ENCODE peak calls at places on chromosome 22, in six cellular contexts. J is fibroblast of pulmonary artery, N is AG10803, I is ovary, Y is psoas muscle, B is lower lobe of right lung. S is an unnamed sample.

GRCh38 chr22:40224702-40225101 is 47.0 kb downstream of the TNRC6B start:
- DNase-seq in N (no peak), B (no peak), I (no peak), J (no peak), Y (no peak), S (no peak)

GRCh38 chr22:19088866-19089595 is 33.2 kb downstream of the DGCR2 start:
- DNase-seq in N (no peak), Y (no peak), J (no peak), I (no peak), B (no peak), S (no peak)

GRCh38 chr22:46538816-46539163 is 1.4 kb upstream of the CELSR1 start:
- DNase-seq in I (no peak), B (no peak), J (peak), Y (no peak), N (peak), S (no peak)

GRCh38 chr22:22687638-22688500 is 43.5 kb downstream of the GGTLC2 start:
- DNase-seq in I (peak), B (no peak), J (peak), Y (no peak), N (peak), S (peak)

GRCh38 chr22:46854125-46854870 is 91.8 kb downstream of the TBC1D22A start:
- DNase-seq in I (no peak), Y (no peak), B (peak), N (no peak), J (peak), S (peak)

GRCh38 chr22:41517172-41518047 is 26.9 kb downstream of the POLR3H start:
- DNase-seq in N (peak), Y (peak), J (peak), B (no peak), I (peak), S (peak)

GRCh38 chr22:31093956-31094622 is 13.0 kb downstream of the SMTN start:
- DNase-seq in Y (peak), J (no peak), B (no peak), N (no peak), I (no peak), S (no peak)

GRCh38 chr22:47369020-47369419 is 606.6 kb downstream of the TBC1D22A start:
- DNase-seq in J (no peak), N (no peak), Y (no peak), B (no peak), I (no peak), S (no peak)

GRCh38 chr22:41512421-41513194 is 31.7 kb downstream of the POLR3H start:
- DNase-seq in N (peak), I (peak), Y (peak), J (peak), B (no peak), S (peak)

GRCh38 chr22:44360686-44361381 is 48.1 kb upstream of the SHISAL1 start:
- DNase-seq in B (peak), N (peak), Y (peak), I (peak), J (peak), S (peak)

GRCh38 chr22:44586337-44586990 is 88.4 kb upstream of the RTL6 start:
- DNase-seq in N (no peak), I (no peak), Y (peak), B (peak), J (no peak), S (no peak)

GRCh38 chr22:50439314-50440250 is 35.3 kb downstream of the SBF1 start:
- DNase-seq in I (no peak), N (no peak), J (no peak), Y (peak), B (peak), S (no peak)

GRCh38 chr22:44522526-44523170 is 24.6 kb upstream of the RTL6 start:
- DNase-seq in B (no peak), I (no peak), Y (no peak), J (no peak), N (no peak), S (no peak)

GRCh38 chr22:31346255-31346732 is at the start of gene PATZ1:
- DNase-seq in B (peak), J (peak), Y (peak), I (peak), N (peak), S (peak)

GRCh38 chr22:19114984-19115552 is 7.1 kb downstream of the DGCR2 start:
- DNase-seq in I (no peak), B (no peak), Y (no peak), N (no peak), J (no peak), S (no peak)

GRCh38 chr22:44330727-44331660 is 18.2 kb upstream of the SHISAL1 start:
- DNase-seq in I (no peak), J (no peak), N (no peak), B (no peak), Y (no peak), S (no peak)

GRCh38 chr22:32203181-32204105 is 1.4 kb downstream of the RFPL2 start:
- DNase-seq in B (no peak), N (no peak), Y (peak), I (no peak), J (no peak), S (no peak)

GRCh38 chr22:24134090-24134846 is 47.0 kb upstream of the SUSD2 start:
- DNase-seq in J (no peak), N (no peak), B (peak), I (peak), Y (no peak), S (no peak)

GRCh38 chr22:23556026-23556620 is 24.0 kb downstream of the IGLL1 start:
- DNase-seq in Y (no peak), B (no peak), N (no peak), J (no peak), I (no peak), S (no peak)

GRCh38 chr22:36853407-36854099 is 7.3 kb upstream of the NCF4 start:
- DNase-seq in I (no peak), B (peak), Y (peak), N (peak), J (peak), S (peak)

GRCh38 chr22:32605576-32605975 is 131.0 kb downstream of the FBXO7 start:
- DNase-seq in J (no peak), N (no peak), I (no peak), B (no peak), Y (no peak), S (no peak)

GRCh38 chr22:50444663-50445062 is 30.2 kb downstream of the SBF1 start:
- DNase-seq in B (peak), I (peak), J (peak), N (peak), Y (no peak), S (peak)

GRCh38 chr22:35426801-35427140 is 26.8 kb downstream of the MCM5 start:
- DNase-seq in B (no peak), J (no peak), N (no peak), I (no peak), Y (no peak), S (no peak)

DNA sequence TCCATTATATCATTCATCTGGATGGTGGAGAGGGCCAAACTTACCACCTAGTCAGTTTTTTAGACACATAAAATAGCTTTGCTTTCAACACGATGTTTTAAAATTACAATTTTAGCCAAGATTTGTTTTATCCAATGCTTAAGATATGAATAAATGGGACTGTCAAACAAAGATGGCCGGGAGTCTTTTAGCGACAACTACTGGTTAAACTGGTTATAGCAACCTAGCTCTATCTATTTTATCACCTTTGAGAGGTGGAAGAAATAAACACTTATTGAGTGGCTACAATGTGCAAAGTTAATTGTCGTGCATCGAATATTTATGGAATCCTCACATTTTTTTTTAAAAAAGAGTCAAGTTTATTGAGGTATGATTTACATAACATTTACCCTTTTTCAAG is 279.8 kb downstream of the MIAT start:
- DNase-seq in B (no peak), N (no peak), Y (no peak), I (no peak), J (no peak), S (no peak)
- TF ChIP-seq CTCF in B (no peak), N (no peak), Y (no peak), I (no peak), J (no peak), S (no peak)

DNA sequence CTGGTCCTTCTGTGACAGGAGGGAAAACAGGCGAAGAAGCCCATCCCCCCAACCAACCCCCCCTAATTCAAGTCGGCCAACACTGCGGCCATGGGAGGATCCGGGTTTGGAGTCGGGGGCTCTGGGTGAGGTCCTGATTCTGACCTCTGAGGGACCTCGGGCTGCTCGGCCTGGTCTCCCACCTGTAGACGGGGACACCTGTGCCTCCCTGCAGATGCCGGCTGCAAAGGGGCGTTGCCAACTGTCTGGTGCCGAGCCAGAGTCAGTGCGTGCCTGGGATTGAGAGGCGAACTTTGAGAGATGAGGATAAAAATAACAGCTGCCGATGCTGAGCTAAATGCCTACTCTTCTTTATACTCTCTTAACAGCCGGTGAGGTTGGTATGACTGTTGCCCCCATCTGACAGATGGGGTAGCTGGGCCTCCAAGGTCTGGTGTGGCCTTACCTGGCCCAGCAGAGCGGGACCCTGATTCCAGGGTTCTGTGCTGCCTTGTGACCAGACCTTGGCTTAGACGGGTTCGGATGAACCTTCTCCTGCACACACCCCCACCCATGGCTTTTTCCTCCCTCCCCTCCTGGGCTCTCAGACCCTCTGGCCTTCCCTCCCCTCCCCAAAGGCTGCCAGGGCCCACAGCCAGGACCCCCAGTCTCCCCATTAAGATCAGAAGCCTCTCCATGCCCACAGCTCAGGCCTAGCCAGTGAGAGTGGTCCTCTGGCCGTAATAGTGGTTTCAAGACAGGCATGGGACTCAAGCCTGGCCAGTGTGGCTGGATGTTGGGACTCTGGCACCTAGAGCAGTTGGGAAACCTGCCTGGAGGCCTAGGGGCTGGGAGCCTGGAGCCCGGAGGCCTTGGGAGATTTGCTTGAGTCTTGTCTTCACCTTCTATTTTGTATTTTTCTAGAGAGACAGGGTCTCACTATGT is 41.7 kb downstream of the KCNJ4 start:
- DNase-seq in Y (peak), J (no peak), B (peak), N (no peak), I (no peak), S (no peak)
- H3K4me3 ChIP-seq in Y (peak), J (no peak), B (peak), N (no peak), I (peak), S (no peak)

GRCh38 chr22:20180245-20180630 is 29.4 kb upstream of the CCDC188 start:
- DNase-seq in J (no peak), N (no peak), B (no peak), Y (no peak), I (no peak), S (no peak)
- TF ChIP-seq CTCF in J (peak), N (no peak), B (peak), Y (no peak), I (no peak), S (peak)

DNA sequence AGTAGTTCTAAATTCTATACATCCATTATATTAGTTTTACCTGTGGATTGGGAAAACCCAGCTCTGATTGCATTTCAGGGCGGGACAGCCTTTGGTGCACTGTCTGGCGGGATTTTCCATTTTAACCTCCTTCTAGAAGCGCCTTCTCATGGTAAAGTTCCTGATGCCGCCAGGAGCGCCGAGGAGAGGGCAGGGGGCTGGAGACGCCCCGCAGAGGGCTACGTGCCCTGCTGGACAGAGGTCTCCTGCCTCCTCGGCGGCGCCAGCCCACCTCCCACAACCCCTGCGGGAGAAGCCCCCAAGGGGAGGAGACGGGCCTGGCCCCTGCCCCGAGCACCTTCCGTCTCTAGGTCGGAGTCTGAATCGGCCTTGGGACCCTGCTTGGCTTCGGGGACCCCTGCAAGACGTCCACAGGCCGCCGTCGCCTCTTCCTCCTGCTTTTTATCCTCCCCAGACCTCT is 1.2 kb upstream of the P2RX6 start:
- DNase-seq in B (no peak), Y (no peak), J (no peak), N (no peak), I (no peak), S (no peak)
- H3K4me3 ChIP-seq in B (peak), Y (peak), J (peak), N (peak), I (peak), S (peak)